ENCODE peak calls at places on chromosomes 1 and 21, in ten cellular contexts. T is stimulated activated CD4-positive, alpha-beta T cell treated with anti-CD3 and anti-CD28 coated beads, Interleukin-4, amount 100 ng/mL, for 24 hours; S is NCI-H1694 treated with DMSO at 0.1 percent for 48 hours; H is anterior cingulate cortex; Q is HEK293T; M is IMR-90; J is endothelial cell of umbilical vein; E is brain microvascular endothelial cell; C is activated CD4-positive, alpha-beta T cell treated with anti-CD3 and anti-CD28 coated beads for 48 hours; V is GOT3. I is an unnamed sample.

GRCh38 chr1:23980725-23981063 is 567 bp upstream of the SRSF10 start:
- DNase-seq in T (peak; percentile 77), S (no peak), H (no peak), Q (peak; percentile 48), M (peak; percentile 64), J (no peak), E (peak; percentile 59), C (peak; percentile 77), V (no peak), I (no peak)

GRCh38 chr21:26013964-26014363 is 156.6 kb downstream of the APP start:
- DNase-seq in T (no peak), S (no peak), H (no peak), Q (no peak), M (no peak), J (no peak), E (no peak), C (no peak), V (no peak), I (no peak)

GRCh38 chr1:39576016-39576657 is 453 bp downstream of the PABPC4 start:
- DNase-seq in T (peak; percentile 25), S (peak; percentile 97), H (no peak), Q (peak; percentile 32), M (no peak), J (peak; percentile 26), E (no peak), C (peak; percentile 34), V (no peak), I (peak; percentile 51)

GRCh38 chr1:40392206-40392605 is 18.7 kb downstream of the SMAP2 start:
- DNase-seq in T (no peak), S (no peak), H (peak; percentile 45), Q (no peak), M (peak; percentile 88), J (no peak), E (peak; percentile 57), C (no peak), V (no peak), I (no peak)

GRCh38 chr21:32306021-32306780 is 7.5 kb downstream of the MRAP start:
- DNase-seq in T (no peak), S (no peak), H (peak; percentile 87), Q (peak; percentile 68), M (no peak), J (peak; percentile 25), E (peak; percentile 3), C (no peak), V (no peak), I (peak; percentile 64)

GRCh38 chr1:44170281-44170823 is 28.9 kb upstream of the KLF18 start:
- DNase-seq in T (no peak), S (no peak), H (no peak), Q (no peak), M (peak; percentile 29), J (no peak), E (no peak), C (no peak), V (no peak), I (no peak)

GRCh38 chr1:230917284-230918135 is 49.2 kb upstream of the C1orf198 start:
- DNase-seq in T (peak; percentile 80), S (peak; percentile 41), H (peak; percentile 52), Q (peak; percentile 83), M (peak; percentile 67), J (peak; percentile 72), E (peak; percentile 75), C (peak; percentile 82), V (no peak), I (peak; percentile 69)

GRCh38 chr1:153341431-153341934 is 7.2 kb downstream of the PGLYRP4 start:
- DNase-seq in T (no peak), S (no peak), H (no peak), Q (peak; percentile 2), M (no peak), J (no peak), E (no peak), C (no peak), V (no peak), I (no peak)

GRCh38 chr1:240294566-240294965 is 202.9 kb downstream of the FMN2 start:
- DNase-seq in T (no peak), S (no peak), H (no peak), Q (no peak), M (peak; percentile 70), J (no peak), E (no peak), C (no peak), V (no peak), I (no peak)

GRCh38 chr1:98030976-98031375 is 110.1 kb upstream of the DPYD start:
- DNase-seq in T (no peak), S (no peak), H (no peak), Q (no peak), M (no peak), J (no peak), E (no peak), C (no peak), V (no peak), I (no peak)

GRCh38 chr1:93137604-93138292 is 42.5 kb downstream of the TMED5 start:
- DNase-seq in T (no peak), S (no peak), H (no peak), Q (no peak), M (no peak), J (no peak), E (no peak), C (no peak), V (no peak), I (no peak)